ENCODE peak calls at places on chromosomes 1 and 21, in ten cellular contexts. A, O, W, E, T, G, K, V, L and N are unnamed samples.

GRCh38 chr1:165073402-165074007 is 283.0 kb downstream of the LMX1A start:
- DNase-seq in A (no peak), O (no peak), W (peak), E (no peak), T (peak), G (peak), K (peak), V (no peak), L (no peak), N (no peak)

GRCh38 chr1:77292551-77292950 is 10.7 kb downstream of the AK5 start:
- DNase-seq in A (no peak), O (no peak), W (no peak), E (no peak), T (no peak), G (no peak), K (peak), V (no peak), L (no peak), N (no peak)

GRCh38 chr1:100005424-100005823 is 35.6 kb downstream of the SLC35A3 start:
- DNase-seq in A (no peak), O (no peak), W (no peak), E (no peak), T (no peak), G (no peak), K (no peak), V (no peak), L (no peak), N (no peak)

GRCh38 chr1:22437573-22437972 is 14.1 kb upstream of the ZBTB40 start:
- DNase-seq in A (no peak), O (no peak), W (no peak), E (no peak), T (no peak), G (no peak), K (no peak), V (no peak), L (no peak), N (no peak)

GRCh38 chr1:12592496-12592895 is 25.5 kb downstream of the DHRS3 start:
- DNase-seq in A (no peak), O (no peak), W (no peak), E (no peak), T (no peak), G (no peak), K (no peak), V (no peak), L (no peak), N (no peak)

GRCh38 chr1:99207216-99207615 is 57.1 kb upstream of the PLPPR4 start:
- DNase-seq in A (no peak), O (no peak), W (no peak), E (no peak), T (peak), G (no peak), K (no peak), V (no peak), L (no peak), N (no peak)

GRCh38 chr1:214550339-214551051 is 907 bp downstream of the PTPN14 start:
- DNase-seq in A (peak), O (no peak), W (no peak), E (no peak), T (peak), G (no peak), K (no peak), V (no peak), L (no peak), N (no peak)

GRCh38 chr1:150161747-150162581 is 12.2 kb downstream of the PLEKHO1 start:
- DNase-seq in A (peak), O (no peak), W (peak), E (no peak), T (no peak), G (no peak), K (peak), V (no peak), L (no peak), N (no peak)

GRCh38 chr1:87715052-87715451 is 386.4 kb downstream of the LMO4 start:
- DNase-seq in A (no peak), O (no peak), W (no peak), E (no peak), T (peak), G (no peak), K (peak), V (no peak), L (no peak), N (no peak)

GRCh38 chr1:158019177-158019868 is 25.9 kb downstream of the KIRREL1 start:
- DNase-seq in A (peak), O (peak), W (no peak), E (peak), T (peak), G (peak), K (peak), V (peak), L (peak), N (peak)

GRCh38 chr1:193727850-193728249 is 541.4 kb upstream of the B3GALT2 start:
- DNase-seq in A (no peak), O (no peak), W (no peak), E (no peak), T (no peak), G (no peak), K (no peak), V (no peak), L (no peak), N (no peak)

GRCh38 chr1:51264470-51264869 is 28.4 kb downstream of the RNF11 start:
- DNase-seq in A (no peak), O (no peak), W (no peak), E (no peak), T (peak), G (peak), K (peak), V (no peak), L (no peak), N (peak)

GRCh38 chr1:8396912-8397406 is 79.0 kb downstream of the SLC45A1 start:
- DNase-seq in A (no peak), O (peak), W (peak), E (peak), T (peak), G (peak), K (peak), V (no peak), L (peak), N (peak)

GRCh38 chr1:54008876-54009275 is 9.1 kb downstream of the LDLRAD1 start:
- DNase-seq in A (no peak), O (no peak), W (no peak), E (no peak), T (no peak), G (no peak), K (no peak), V (no peak), L (no peak), N (no peak)

GRCh38 chr1:243597383-243597782 is 252.7 kb downstream of the AKT3 start:
- DNase-seq in A (no peak), O (no peak), W (no peak), E (no peak), T (no peak), G (no peak), K (no peak), V (no peak), L (no peak), N (no peak)

GRCh38 chr1:33022650-33023200 is 14.0 kb downstream of the AK2 start:
- DNase-seq in A (no peak), O (no peak), W (no peak), E (no peak), T (no peak), G (no peak), K (no peak), V (no peak), L (no peak), N (no peak)

GRCh38 chr1:28104866-28105467 is 16.6 kb upstream of the EYA3 start:
- DNase-seq in A (no peak), O (no peak), W (no peak), E (no peak), T (peak), G (no peak), K (peak), V (peak), L (peak), N (no peak)

GRCh38 chr1:211822677-211823426 is 7.7 kb downstream of the LPGAT1 start:
- DNase-seq in A (no peak), O (no peak), W (no peak), E (no peak), T (no peak), G (no peak), K (no peak), V (no peak), L (no peak), N (no peak)

GRCh38 chr1:108953452-108953851 is 9.8 kb downstream of the CLCC1 start:
- DNase-seq in A (no peak), O (no peak), W (no peak), E (no peak), T (no peak), G (no peak), K (no peak), V (no peak), L (no peak), N (no peak)

GRCh38 chr1:216723274-216723780 is at the start of gene ESRRG:
- DNase-seq in A (no peak), O (no peak), W (no peak), E (no peak), T (no peak), G (no peak), K (peak), V (peak), L (peak), N (peak)

GRCh38 chr1:58857673-58858343 is 74.0 kb upstream of the JUN start:
- DNase-seq in A (no peak), O (no peak), W (no peak), E (no peak), T (no peak), G (no peak), K (no peak), V (no peak), L (no peak), N (no peak)

GRCh38 chr21:36663033-36663855 is 35.7 kb upstream of the SIM2 start:
- DNase-seq in A (no peak), O (no peak), W (no peak), E (no peak), T (peak), G (no peak), K (peak), V (no peak), L (no peak), N (no peak)

GRCh38 chr1:152517237-152517811 is 3.0 kb downstream of the CRCT1 start:
- DNase-seq in A (no peak), O (no peak), W (no peak), E (no peak), T (peak), G (no peak), K (peak), V (no peak), L (no peak), N (no peak)

GRCh38 chr1:16012590-16013219 is 5.1 kb downstream of the HSPB7 start:
- DNase-seq in A (peak), O (no peak), W (peak), E (peak), T (peak), G (no peak), K (peak), V (peak), L (peak), N (peak)

GRCh38 chr1:16013220-16013907 is 4.5 kb downstream of the HSPB7 start:
- DNase-seq in A (peak), O (no peak), W (no peak), E (peak), T (peak), G (no peak), K (peak), V (peak), L (peak), N (peak)

GRCh38 chr1:16015491-16015890 is 2.4 kb downstream of the HSPB7 start:
- DNase-seq in A (no peak), O (no peak), W (no peak), E (no peak), T (no peak), G (no peak), K (no peak), V (no peak), L (no peak), N (no peak)

GRCh38 chr1:16014509-16015482 is 3.0 kb downstream of the HSPB7 start:
- DNase-seq in A (peak), O (no peak), W (no peak), E (peak), T (no peak), G (no peak), K (no peak), V (peak), L (peak), N (no peak)

DNA sequence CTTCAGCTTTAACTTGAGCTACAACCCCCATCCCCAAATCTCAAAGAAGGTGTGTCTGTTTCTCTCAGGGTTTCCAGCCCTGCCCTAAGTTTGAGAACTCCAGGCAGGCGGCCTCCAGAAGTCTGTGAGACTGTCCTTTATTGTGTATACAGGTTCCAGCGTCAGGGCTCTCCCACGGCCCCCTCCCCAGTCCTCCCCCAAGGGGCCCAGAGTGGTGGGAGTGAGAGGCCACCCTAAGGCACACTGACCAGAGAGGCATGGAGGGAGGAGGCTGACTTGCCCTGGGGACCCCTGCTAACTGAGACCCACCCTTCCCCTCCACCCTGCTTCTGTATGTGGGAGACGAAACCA is 4.0 kb downstream of the HSPB7 start:
- DNase-seq in A (no peak), O (no peak), W (no peak), E (no peak), T (no peak), G (no peak), K (no peak), V (no peak), L (no peak), N (no peak)
- H3K4me3 ChIP-seq in A (no peak), O (no peak), W (no peak), E (no peak), T (no peak), G (no peak), K (no peak), V (no peak), L (no peak), N (no peak)

GRCh38 chr1:156359973-156360372 is 9.0 kb upstream of the RHBG start:
- DNase-seq in A (no peak), O (no peak), W (no peak), E (no peak), T (peak), G (no peak), K (peak), V (no peak), L (no peak), N (no peak)
- TF ChIP-seq CTCF in A (no peak), O (peak), W (peak), E (no peak), T (peak), G (peak), K (peak), V (no peak), L (no peak), N (peak)

GRCh38 chr1:9900142-9901043 is 9.7 kb downstream of the CTNNBIP1 start:
- DNase-seq in A (no peak), O (no peak), W (no peak), E (no peak), T (no peak), G (no peak), K (no peak), V (peak), L (peak), N (peak)
- H3K4me3 ChIP-seq in A (no peak), O (no peak), W (no peak), E (no peak), T (no peak), G (no peak), K (no peak), V (no peak), L (no peak), N (no peak)

GRCh38 chr1:19648689-19649088 is 4.6 kb downstream of the NBL1 start:
- DNase-seq in A (no peak), O (no peak), W (no peak), E (no peak), T (peak), G (no peak), K (peak), V (no peak), L (peak), N (no peak)
- TF ChIP-seq CTCF in A (peak), O (peak), W (peak), E (no peak), T (no peak), G (peak), K (peak), V (no peak), L (peak), N (peak)